ENCODE peak calls at places on chromosomes 6 and 20, in nine cellular contexts. U is heart right ventricle, W is IMR-90, L is GM12864, R is GM12865, X is AG04450, T is cardiac muscle cell, N is lower lobe of right lung, I is stomach. O is an unnamed sample.

GRCh38 chr6:44010411-44011349 is 116.6 kb downstream of the MRPL14 start:
- DNase-seq in N (no peak), T (peak; percentile 74), W (peak; percentile 100), R (no peak), U (peak; percentile 51), L (no peak), I (no peak), X (peak; percentile 96), O (no peak)

GRCh38 chr20:46054606-46055005 is 25.6 kb downstream of the SLC12A5 start:
- DNase-seq in L (no peak), I (no peak), R (no peak), W (no peak), N (no peak), T (no peak), X (no peak), U (no peak), O (no peak)

GRCh38 chr20:20195011-20195705 is 142.8 kb downstream of the CFAP61 start:
- DNase-seq in T (peak; percentile 61), N (no peak), I (no peak), X (no peak), W (no peak), U (peak; percentile 45), R (no peak), L (no peak), O (no peak)

GRCh38 chr6:37168163-37168758 is 1.7 kb upstream of the PIM1 start:
- DNase-seq in T (no peak), W (no peak), I (no peak), R (no peak), N (no peak), L (no peak), X (no peak), U (no peak), O (no peak)

GRCh38 chr6:6712258-6712978 is 123.9 kb downstream of the LY86 start:
- DNase-seq in I (peak; percentile 72), X (peak; percentile 37), W (peak; percentile 87), N (peak; percentile 64), R (peak; percentile 26), L (no peak), T (no peak), U (no peak), O (no peak)

GRCh38 chr6:15063253-15063853 is 182.5 kb upstream of the JARID2 start:
- DNase-seq in T (no peak), W (peak; percentile 40), L (no peak), R (peak; percentile 10), N (peak; percentile 80), X (no peak), I (no peak), U (peak; percentile 21), O (no peak)

GRCh38 chr6:166556336-166556735 is 30.1 kb downstream of the RAMACL start:
- DNase-seq in T (no peak), W (peak; percentile 28), X (no peak), R (no peak), I (no peak), N (no peak), U (no peak), L (no peak), O (no peak)

GRCh38 chr6:116550796-116551195 is 2.8 kb upstream of the CALHM4 start:
- DNase-seq in L (no peak), N (no peak), R (no peak), W (no peak), T (no peak), I (no peak), X (no peak), U (no peak), O (no peak)

GRCh38 chr6:87798393-87799278 is 96.6 kb upstream of the AKIRIN2 start:
- DNase-seq in N (no peak), I (no peak), R (no peak), X (no peak), W (no peak), U (no peak), L (no peak), T (no peak), O (no peak)

GRCh38 chr20:15834857-15835256 is 738.4 kb downstream of the KIF16B start:
- DNase-seq in X (no peak), L (no peak), R (no peak), T (no peak), W (no peak), N (no peak), U (no peak), I (no peak), O (no peak)

GRCh38 chr20:58993332-58994248 is 12.5 kb downstream of the NELFCD start:
- DNase-seq in W (no peak), N (no peak), T (no peak), X (no peak), L (no peak), I (no peak), U (no peak), R (peak; percentile 58), O (no peak)

GRCh38 chr6:14742171-14742570 is 503.7 kb upstream of the JARID2 start:
- DNase-seq in L (no peak), W (no peak), N (no peak), X (no peak), U (no peak), T (no peak), R (no peak), I (no peak), O (no peak)

DNA sequence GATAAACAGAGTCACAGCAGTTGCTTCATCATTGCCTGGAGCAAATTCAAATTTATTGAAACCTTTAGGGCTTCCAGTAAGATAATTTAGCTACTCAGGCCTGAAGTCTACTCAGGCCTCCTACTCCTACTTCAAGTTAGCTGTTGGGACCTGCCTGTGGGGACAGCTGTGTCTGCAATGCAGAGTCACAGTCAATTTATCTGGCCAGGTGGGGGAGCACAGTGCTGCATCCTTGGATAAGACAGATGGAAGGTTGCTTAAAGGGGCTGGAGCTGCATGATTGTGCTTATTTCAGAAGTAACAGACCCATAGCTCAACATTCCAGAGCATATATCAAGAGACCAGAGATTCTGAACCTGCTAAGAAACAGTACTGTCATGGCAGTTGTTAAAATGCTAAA is 932.1 kb downstream of the QKI start:
- DNase-seq in W (no peak), X (no peak), N (no peak), L (no peak), I (no peak), T (no peak), U (no peak), R (no peak), O (no peak)
- TF ChIP-seq CTCF in W (no peak), X (no peak), N (no peak), L (no peak), I (no peak), T (no peak), U (no peak), R (no peak), O (no peak)

GRCh38 chr20:17611290-17611539 is 41.3 kb downstream of the DSTN start:
- DNase-seq in U (no peak), X (no peak), R (no peak), I (no peak), T (no peak), N (no peak), W (no peak), L (no peak), O (peak; percentile 52)
- TF ChIP-seq CTCF in U (no peak), X (no peak), R (no peak), I (no peak), T (no peak), N (peak; percentile 39), W (no peak), L (no peak), O (no peak)

GRCh38 chr6:138948780-138949179 is 39.3 kb downstream of the REPS1 start:
- DNase-seq in R (no peak), X (no peak), I (no peak), U (no peak), W (no peak), T (no peak), N (no peak), L (no peak), O (no peak)

GRCh38 chr6:138943089-138943625 is 44.9 kb downstream of the REPS1 start:
- DNase-seq in U (no peak), W (peak; percentile 13), R (no peak), L (no peak), X (no peak), I (no peak), T (no peak), N (no peak), O (no peak)

GRCh38 chr6:138948028-138948427 is 40.0 kb downstream of the REPS1 start:
- DNase-seq in X (no peak), R (no peak), I (no peak), N (no peak), U (no peak), T (no peak), W (no peak), L (no peak), O (no peak)

GRCh38 chr6:138944412-138944811 is 43.6 kb downstream of the REPS1 start:
- DNase-seq in N (no peak), W (peak; percentile 83), T (no peak), U (no peak), R (peak; percentile 41), I (no peak), L (no peak), X (peak; percentile 6), O (no peak)

GRCh38 chr6:138945354-138945753 is 42.7 kb downstream of the REPS1 start:
- DNase-seq in X (no peak), I (no peak), L (no peak), W (no peak), N (no peak), T (no peak), U (no peak), R (no peak), O (peak; percentile 24)
- TF ChIP-seq CTCF in X (peak; percentile 26), I (no peak), L (peak; percentile 23), W (no peak), N (no peak), T (peak; percentile 16), U (no peak), R (no peak), O (peak; percentile 67)

GRCh38 chr6:160029525-160029924 is 60.6 kb downstream of the IGF2R start:
- DNase-seq in W (no peak), R (no peak), U (no peak), I (no peak), T (no peak), L (no peak), X (no peak), N (no peak), O (no peak)

GRCh38 chr6:160027931-160028330 is 59.0 kb downstream of the IGF2R start:
- DNase-seq in U (no peak), I (no peak), R (no peak), X (no peak), L (no peak), N (no peak), T (no peak), W (no peak), O (no peak)

GRCh38 chr6:160028487-160029275 is 59.8 kb downstream of the IGF2R start:
- DNase-seq in L (no peak), T (no peak), R (peak; percentile 15), U (no peak), W (no peak), N (no peak), I (no peak), X (no peak), O (no peak)

GRCh38 chr6:160031442-160031841 is 62.6 kb downstream of the IGF2R start:
- DNase-seq in T (no peak), U (no peak), X (no peak), R (no peak), L (peak; percentile 12), I (no peak), W (peak; percentile 63), N (no peak), O (no peak)

DNA sequence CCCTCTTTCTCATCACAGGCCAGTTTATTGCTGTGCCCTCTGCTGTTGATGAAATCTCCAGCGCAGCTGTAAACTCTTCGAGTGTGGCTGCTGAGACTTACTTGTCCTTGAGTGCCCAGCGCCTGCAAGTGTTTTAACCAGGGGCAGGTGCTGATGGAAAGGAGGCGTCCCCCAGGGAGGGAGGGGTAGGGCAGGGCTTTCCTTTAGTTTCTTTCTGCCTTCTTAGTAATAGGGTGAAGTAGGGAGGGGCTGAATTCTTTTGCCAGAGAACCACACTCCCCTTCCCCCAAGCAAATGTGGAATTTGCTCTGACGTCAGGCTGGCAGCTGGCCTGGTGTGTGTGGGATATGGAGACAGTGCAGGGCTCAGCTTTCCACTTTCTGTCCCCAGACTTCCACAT is 61.2 kb downstream of the IGF2R start:
- DNase-seq in N (peak; percentile 88), I (peak; percentile 62), X (peak; percentile 87), R (no peak), W (peak; percentile 97), L (no peak), U (peak; percentile 93), T (peak; percentile 87), O (no peak)
- TF ChIP-seq CTCF in N (no peak), I (no peak), X (peak; percentile 14), R (no peak), W (no peak), L (no peak), U (peak; percentile 31), T (peak; percentile 9), O (no peak)

O was measured in endothelial cell.